ENCODE peak calls at places on chromosomes 1 and 21, in six cellular contexts. F is activated CD4-positive, CD25-positive, alpha-beta regulatory T cell; V is NK-92 treated with Interleukin-12 subunit alpha and Interleukin-12 subunit beta, amount 100 ng/mL, for 24 hours; R is head of caudate nucleus; D is A172; X is cardiac fibroblast. P is an unnamed sample.

GRCh38 chr21:36703123-36703522 is 4.2 kb downstream of the SIM2 start:
- DNase-seq in F (no peak), V (no peak), R (no peak), D (no peak), X (no peak), P (no peak)

GRCh38 chr1:35808376-35809155 is 750 bp downstream of the AGO4 start:
- DNase-seq in F (no peak), V (no peak), R (peak), D (peak), X (peak), P (no peak)

GRCh38 chr21:38950388-38951094 is 144.8 kb downstream of the ETS2 start:
- DNase-seq in F (no peak), V (no peak), R (no peak), D (peak), X (peak), P (peak)

GRCh38 chr1:229058716-229059115 is 212.2 kb upstream of the RAB4A start:
- DNase-seq in F (no peak), V (no peak), R (no peak), D (no peak), X (no peak), P (peak)

GRCh38 chr1:209609403-209610377 is 26.2 kb downstream of the CAMK1G start:
- DNase-seq in F (no peak), V (no peak), R (peak), D (no peak), X (no peak), P (no peak)

GRCh38 chr21:45154511-45155508 is 80.4 kb downstream of the ADARB1 start:
- DNase-seq in F (no peak), V (no peak), R (peak), D (peak), X (peak), P (peak)

GRCh38 chr1:223788746-223789415 is 56.9 kb downstream of the TP53BP2 start:
- DNase-seq in F (no peak), V (no peak), R (no peak), D (no peak), X (no peak), P (no peak)

GRCh38 chr1:44652445-44653106 is 21.7 kb downstream of the TMEM53 start:
- DNase-seq in F (peak), V (peak), R (peak), D (peak), X (peak), P (peak)

GRCh38 chr1:72557446-72558049 is 275.2 kb upstream of the NEGR1 start:
- DNase-seq in F (no peak), V (no peak), R (no peak), D (peak), X (peak), P (peak)

GRCh38 chr1:47106792-47107191 is 30.4 kb upstream of the CYP4A22 start:
- DNase-seq in F (no peak), V (no peak), R (no peak), D (no peak), X (no peak), P (no peak)

GRCh38 chr1:248849152-248849551 is 9.7 kb downstream of the ZNF692 start:
- DNase-seq in F (no peak), V (no peak), R (no peak), D (no peak), X (no peak), P (no peak)

GRCh38 chr1:162908780-162909179 is 47.8 kb upstream of the CCDC190 start:
- DNase-seq in F (no peak), V (no peak), R (no peak), D (peak), X (peak), P (peak)

GRCh38 chr1:218384576-218384975 is 39.4 kb downstream of the TGFB2 start:
- DNase-seq in F (no peak), V (no peak), R (no peak), D (peak), X (peak), P (peak)

GRCh38 chr1:78284354-78284753 is 206.4 kb upstream of the PTGFR start:
- DNase-seq in F (no peak), V (no peak), R (no peak), D (no peak), X (peak), P (no peak)

GRCh38 chr1:206732508-206732907 is 38.1 kb upstream of the IL19 start:
- DNase-seq in F (no peak), V (no peak), R (no peak), D (no peak), X (no peak), P (no peak)

GRCh38 chr1:154847891-154848290 is 22.2 kb downstream of the KCNN3 start:
- DNase-seq in F (no peak), V (no peak), R (peak), D (no peak), X (no peak), P (peak)

GRCh38 chr1:165659581-165659895 is 28.5 kb downstream of the MGST3 start:
- DNase-seq in F (no peak), V (no peak), R (no peak), D (no peak), X (no peak), P (no peak)

GRCh38 chr1:22184892-22185612 is 42.2 kb upstream of the WNT4 start:
- DNase-seq in F (no peak), V (no peak), R (no peak), D (no peak), X (peak), P (peak)

GRCh38 chr21:42806489-42807140 is 72.7 kb downstream of the WDR4 start:
- DNase-seq in F (no peak), V (no peak), R (no peak), D (no peak), X (no peak), P (no peak)

GRCh38 chr1:113849072-113849471 is 22.4 kb downstream of the PTPN22 start:
- DNase-seq in F (no peak), V (no peak), R (no peak), D (no peak), X (no peak), P (no peak)

GRCh38 chr21:45138199-45139002 is 64.0 kb downstream of the ADARB1 start:
- DNase-seq in F (peak), V (peak), R (peak), D (peak), X (peak), P (peak)

GRCh38 chr1:160127381-160127780 is 11.8 kb downstream of the ATP1A2 start:
- DNase-seq in F (no peak), V (no peak), R (no peak), D (no peak), X (no peak), P (no peak)